ENCODE peak calls at places on chromosomes 12 and 14, in four cellular contexts. D is IMR-90, R is K562, T is GM12878. E is an unnamed sample.

GRCh38 chr12:8668441-8668840 is 5.8 kb upstream of the MFAP5 start:
- DNase-seq in T (no peak), R (no peak), D (no peak), E (no peak)

GRCh38 chr14:99215277-99215676 is 56.7 kb downstream of the BCL11B start:
- DNase-seq in R (no peak), T (no peak), D (no peak), E (no peak)

GRCh38 chr12:105352940-105353635 is 22.6 kb downstream of the C12orf75 start:
- DNase-seq in R (no peak), T (no peak), D (no peak), E (peak)

GRCh38 chr14:88590173-88590572 is 27.3 kb downstream of the ZC3H14 start:
- DNase-seq in D (peak), R (no peak), T (no peak), E (no peak)

GRCh38 chr12:65643595-65644386 is 180.5 kb upstream of the HMGA2 start:
- DNase-seq in T (no peak), R (peak), D (peak), E (no peak)

GRCh38 chr12:82519508-82519907 is 161.2 kb downstream of the METTL25 start:
- DNase-seq in D (no peak), T (no peak), R (no peak), E (no peak)

GRCh38 chr12:116803018-116803736 is 65.1 kb downstream of the RNFT2 start:
- DNase-seq in R (no peak), D (no peak), T (no peak), E (no peak)

GRCh38 chr14:87252103-87252502 is 740.9 kb downstream of the GALC start:
- DNase-seq in T (no peak), R (no peak), D (no peak), E (no peak)

GRCh38 chr12:58877243-58877743 is 43.0 kb downstream of the LRIG3 start:
- DNase-seq in D (peak), R (no peak), T (no peak), E (no peak)

GRCh38 chr12:43921666-43922337 is 85.9 kb downstream of the TMEM117 start:
- DNase-seq in T (no peak), D (peak), R (no peak), E (no peak)

GRCh38 chr12:264269-264668 is 1.6 kb upstream of the SLC6A13 start:
- DNase-seq in T (no peak), R (peak), D (no peak), E (no peak)

GRCh38 chr14:59199205-59199604 is 10.7 kb downstream of the DAAM1 start:
- DNase-seq in R (peak), T (no peak), D (no peak), E (no peak)

GRCh38 chr12:92199846-92200576 is 54.4 kb upstream of the BTG1 start:
- DNase-seq in D (peak), T (no peak), R (no peak), E (peak)

GRCh38 chr12:130281157-130281799 is 56.4 kb upstream of the PIWIL1 start:
- DNase-seq in T (no peak), D (no peak), R (peak), E (no peak)

GRCh38 chr12:98838282-98838681 is 193.2 kb downstream of the APAF1 start:
- DNase-seq in D (peak), R (no peak), T (no peak), E (no peak)

GRCh38 chr12:82082476-82082875 is 275.7 kb downstream of the CCDC59 start:
- DNase-seq in D (no peak), R (no peak), T (no peak), E (no peak)

GRCh38 chr12:6855322-6855721 is 3.4 kb downstream of the USP5 start:
- DNase-seq in R (no peak), T (no peak), D (no peak), E (no peak)

DNA sequence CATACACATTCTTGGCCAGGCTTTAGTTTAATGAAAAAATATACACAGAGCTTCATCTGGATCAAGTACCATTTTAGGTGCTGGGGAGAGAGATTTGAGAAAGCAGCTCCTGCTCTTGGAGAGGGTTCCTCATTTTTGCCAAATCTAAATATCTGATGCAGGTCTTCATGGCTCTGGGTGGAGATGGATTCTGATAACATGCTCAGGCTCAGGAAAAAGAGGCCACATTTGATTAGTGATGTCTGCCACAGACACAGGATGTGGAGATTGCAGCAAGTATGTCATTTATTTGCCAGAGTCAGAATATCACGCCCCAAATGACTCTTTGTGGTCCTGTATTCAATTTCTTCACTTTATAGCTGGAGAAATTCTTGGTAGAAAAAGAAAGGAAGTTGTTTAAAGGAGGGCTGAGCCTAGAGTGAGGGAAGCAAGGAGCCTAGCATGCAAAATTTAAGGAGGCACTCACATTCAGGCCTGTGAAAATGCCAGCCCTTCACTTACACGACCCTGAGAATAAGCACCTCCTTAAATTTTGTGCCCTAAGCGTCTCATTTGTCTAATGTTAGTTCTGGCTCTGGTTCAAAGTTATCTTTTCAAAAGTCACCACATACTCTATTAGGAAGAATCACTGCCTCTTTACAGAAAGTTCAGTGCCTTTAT is 492.9 kb upstream of the TBX3 start:
- DNase-seq in R (no peak), D (no peak), T (no peak), E (no peak)
- TF ChIP-seq FOS in R (no peak), D (no peak), T (no peak), E (no peak)

GRCh38 chr12:52119398-52120254 is 40.1 kb downstream of the SMIM41 start:
- DNase-seq in R (peak), D (no peak), T (no peak), E (peak)
- TF ChIP-seq FOS in R (no peak), D (no peak), T (no peak), E (no peak)

GRCh38 chr14:21498540-21499526 is 12.3 kb downstream of the METTL3 start:
- DNase-seq in D (peak), T (no peak), R (peak), E (peak)
- TF ChIP-seq FOS in D (no peak), T (no peak), R (no peak), E (no peak)

DNA sequence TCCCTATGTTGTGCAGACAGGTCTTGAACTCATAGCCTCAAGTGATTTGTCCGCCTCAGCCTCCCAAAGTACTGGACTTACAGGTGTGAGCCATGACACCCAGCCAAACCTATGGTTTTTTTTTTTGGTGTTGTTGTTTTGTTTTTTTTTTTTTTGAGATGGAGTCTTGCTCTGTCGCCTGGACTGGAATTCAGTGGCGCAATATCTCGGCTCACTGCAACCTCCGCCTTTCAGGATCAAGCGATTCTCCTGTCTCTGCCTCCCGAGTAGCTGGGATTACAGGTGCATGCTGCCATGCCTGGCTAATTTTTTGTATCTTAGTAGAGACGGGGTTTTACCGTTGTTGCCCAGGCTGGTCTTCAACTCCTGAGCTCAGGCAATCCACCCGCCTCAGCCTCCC is 11.3 kb upstream of the RCOR1 start:
- DNase-seq in R (no peak), T (no peak), D (no peak), E (no peak)
- TF ChIP-seq FOS in R (no peak), T (no peak), D (no peak), E (no peak)

GRCh38 chr12:128026696-128027574 is 240.0 kb upstream of the TMEM132C start:
- DNase-seq in D (no peak), T (no peak), R (no peak), E (no peak)

GRCh38 chr12:128019996-128020544 is 246.9 kb upstream of the TMEM132C start:
- DNase-seq in D (no peak), T (no peak), R (peak), E (no peak)

GRCh38 chr12:128025856-128026255 is 241.1 kb upstream of the TMEM132C start:
- DNase-seq in D (no peak), R (no peak), T (no peak), E (no peak)

DNA sequence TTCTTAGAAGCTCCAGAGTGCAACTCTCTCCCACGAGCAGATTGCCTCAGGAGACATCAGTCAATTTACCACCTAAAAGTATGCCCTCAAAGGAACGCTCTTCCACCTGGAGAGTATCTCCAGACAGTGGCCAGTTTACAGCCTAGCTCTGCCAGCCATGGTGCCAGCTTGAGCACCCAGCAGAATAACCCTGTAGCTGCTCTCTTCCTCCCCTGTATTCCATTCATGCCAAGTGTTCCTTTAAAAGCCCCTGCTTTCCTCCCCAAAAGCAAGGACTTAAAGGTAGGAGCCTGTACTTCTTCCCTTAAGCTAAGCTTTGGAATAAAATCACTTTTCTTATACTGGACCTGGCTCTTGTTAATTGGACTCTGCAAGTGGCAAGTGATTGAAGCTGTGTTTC is 245.4 kb upstream of the TMEM132C start:
- DNase-seq in D (no peak), T (no peak), R (no peak), E (no peak)
- TF ChIP-seq FOS in D (no peak), T (no peak), R (no peak), E (no peak)

DNA sequence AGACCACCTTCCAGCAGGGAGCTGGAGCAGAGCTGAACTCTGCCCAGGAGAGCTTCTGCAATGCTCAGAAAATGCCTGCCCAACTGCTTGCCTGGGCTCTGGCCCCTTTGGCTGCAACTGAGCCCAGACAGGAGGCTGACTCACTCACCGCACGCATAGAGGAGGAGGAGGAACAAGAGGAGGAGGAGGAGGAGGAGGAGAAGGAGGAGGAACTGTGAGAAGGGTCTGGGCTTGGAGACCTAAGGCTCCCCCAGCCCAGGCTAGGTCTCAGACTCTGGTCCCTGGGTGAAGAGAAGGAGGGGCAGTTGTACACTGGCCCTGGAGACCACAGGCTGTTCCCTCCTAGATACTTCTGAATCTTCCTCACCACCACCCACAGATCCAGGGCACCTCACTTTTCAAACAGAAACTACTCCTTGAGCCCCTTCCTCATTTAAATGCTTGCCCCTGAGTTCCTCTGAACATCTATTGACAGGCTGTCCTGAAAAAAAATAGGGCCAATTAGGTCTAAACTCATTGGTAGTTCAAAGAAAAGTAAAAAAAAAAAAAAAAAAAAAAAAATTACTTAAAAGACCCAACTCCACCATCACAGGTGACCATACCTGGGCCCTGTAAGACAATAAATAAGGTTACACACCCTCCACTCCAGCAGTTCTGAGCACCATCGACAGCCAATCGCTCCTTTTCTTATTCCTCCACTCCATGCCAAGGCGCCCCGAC is 707 bp downstream of the VDR start:
- DNase-seq in R (peak), T (no peak), D (peak), E (peak)
- TF ChIP-seq FOS in R (no peak), T (no peak), D (peak), E (peak)

GRCh38 chr12:132026061-132026795 is 76.5 kb downstream of the EP400 start:
- DNase-seq in T (no peak), R (no peak), D (no peak), E (no peak)

GRCh38 chr12:132026796-132027500 is 77.2 kb downstream of the EP400 start:
- DNase-seq in R (no peak), T (no peak), D (no peak), E (no peak)

GRCh38 chr12:132025526-132025925 is 75.8 kb downstream of the EP400 start:
- DNase-seq in D (no peak), R (no peak), T (no peak), E (no peak)

GRCh38 chr12:132023658-132024057 is 73.9 kb downstream of the EP400 start:
- DNase-seq in R (no peak), D (no peak), T (no peak), E (no peak)

DNA sequence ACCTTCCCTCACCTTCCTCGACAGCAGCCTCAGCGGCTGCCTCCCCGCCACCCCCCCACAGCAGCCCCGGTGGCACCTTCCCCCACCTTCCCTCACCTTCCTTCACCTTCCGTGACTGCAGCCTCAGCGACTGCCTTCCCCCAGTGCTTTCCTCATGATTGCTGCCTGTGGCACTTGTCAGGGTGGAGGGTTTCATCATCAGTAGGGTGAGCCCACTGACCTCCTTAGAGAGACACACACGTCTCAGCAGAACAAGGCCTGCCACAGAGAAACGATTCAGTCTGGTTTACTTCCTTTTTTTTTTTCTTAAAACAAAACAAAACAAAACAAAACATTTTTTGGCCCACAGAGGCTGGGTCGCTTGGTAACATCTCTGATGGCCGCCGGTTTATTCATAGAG is 75.0 kb downstream of the EP400 start:
- DNase-seq in R (no peak), D (no peak), T (no peak), E (no peak)
- TF ChIP-seq FOS in R (no peak), D (no peak), T (no peak), E (no peak)

GRCh38 chr12:68930178-68930577 is 2.8 kb downstream of the CPM start:
- DNase-seq in R (no peak), D (no peak), T (no peak), E (no peak)
- TF ChIP-seq FOS in R (no peak), D (no peak), T (no peak), E (no peak)

E was measured in endothelial cell of umbilical vein.